ENCODE peak calls at places on chromosomes 1 and 21, in seven cellular contexts. U is breast epithelium, T is Peyer's patch, L is transverse colon, S is K562, F is H1, N is IMR-90. A is an unnamed sample.
A peak's percentile ranks its signal among the peaks of the same experiment; 100 is the strongest.

GRCh38 chr1:210232524-210233215 is at the start of gene SERTAD4:
- DNase-seq in N (no peak), S (no peak), F (no peak), L (peak; percentile 58), U (peak; percentile 88), T (no peak), A (peak; percentile 75)

GRCh38 chr1:85692730-85693314 is 15.4 kb downstream of the ZNHIT6 start:
- DNase-seq in F (no peak), U (no peak), N (peak; percentile 78), L (no peak), T (no peak), S (no peak), A (no peak)

GRCh38 chr1:208803371-208803811 is 559.2 kb upstream of the PLXNA2 start:
- DNase-seq in U (no peak), S (no peak), F (no peak), L (no peak), T (no peak), N (no peak), A (no peak)

GRCh38 chr21:44294391-44295162 is 5.3 kb upstream of the PFKL start:
- DNase-seq in T (peak; percentile 70), S (no peak), U (no peak), N (peak; percentile 7), L (peak; percentile 51), F (no peak), A (no peak)

GRCh38 chr1:25074828-25075227 is 144.8 kb upstream of the RUNX3 start:
- DNase-seq in T (no peak), N (no peak), S (no peak), U (no peak), F (no peak), L (no peak), A (no peak)

GRCh38 chr21:37891953-37892352 is 24.3 kb downstream of the KCNJ6 start:
- DNase-seq in N (no peak), S (no peak), U (no peak), L (no peak), T (no peak), F (no peak), A (no peak)

GRCh38 chr1:245715970-245716369 is 561.2 kb downstream of the KIF26B start:
- DNase-seq in T (no peak), U (no peak), N (peak; percentile 85), S (no peak), L (no peak), F (no peak), A (no peak)

GRCh38 chr1:108636876-108637275 is 24.0 kb downstream of the HENMT1 start:
- DNase-seq in U (no peak), F (no peak), N (no peak), T (no peak), S (no peak), L (no peak), A (no peak)

GRCh38 chr1:25217598-25218232 is 14.6 kb downstream of the SYF2 start:
- DNase-seq in S (no peak), L (peak; percentile 3), N (no peak), T (peak; percentile 26), U (no peak), F (no peak), A (no peak)

GRCh38 chr1:19096036-19096833 is 113.8 kb downstream of the UBR4 start:
- DNase-seq in S (peak; percentile 28), U (peak; percentile 75), L (peak; percentile 58), T (peak; percentile 64), F (no peak), N (peak; percentile 7), A (no peak)

GRCh38 chr1:145963218-145964019 is 956 bp downstream of the ANKRD34A start:
- DNase-seq in T (no peak), F (no peak), S (no peak), L (no peak), U (no peak), N (peak; percentile 85), A (no peak)

GRCh38 chr1:209844695-209845404 is 17.1 kb downstream of the UTP25 start:
- DNase-seq in F (no peak), N (no peak), S (no peak), U (no peak), T (no peak), L (no peak), A (no peak)

GRCh38 chr1:198449281-198449680 is 91.2 kb downstream of the ATP6V1G3 start:
- DNase-seq in N (no peak), S (no peak), U (no peak), F (no peak), L (no peak), T (no peak), A (no peak)

GRCh38 chr1:11784993-11785769 is 20.6 kb downstream of the MTHFR start:
- DNase-seq in N (peak; percentile 21), T (peak; percentile 88), S (peak; percentile 89), L (peak; percentile 77), U (no peak), F (peak; percentile 84), A (peak; percentile 82)

GRCh38 chr1:185017338-185017737 is 28.0 kb upstream of the RNF2 start:
- DNase-seq in T (no peak), N (peak; percentile 94), L (no peak), S (no peak), U (no peak), F (no peak), A (no peak)

GRCh38 chr1:25469177-25469576 is 38.5 kb downstream of the MACO1 start:
- DNase-seq in S (no peak), L (no peak), N (peak; percentile 80), F (no peak), T (no peak), U (no peak), A (no peak)

GRCh38 chr1:156378557-156378956 is 9.5 kb downstream of the RHBG start:
- DNase-seq in L (no peak), F (no peak), S (no peak), U (no peak), T (no peak), N (no peak), A (no peak)

GRCh38 chr1:201363455-201363854 is 14.0 kb downstream of the TNNT2 start:
- DNase-seq in N (no peak), F (no peak), U (no peak), S (no peak), L (no peak), T (no peak), A (peak; percentile 6)

GRCh38 chr1:15577691-15578090 is 7.2 kb downstream of the AGMAT start:
- DNase-seq in S (no peak), L (no peak), U (no peak), F (no peak), N (no peak), T (no peak), A (no peak)

GRCh38 chr1:180836414-180836813 is 76.3 kb upstream of the KIAA1614 start:
- DNase-seq in U (no peak), S (no peak), F (no peak), L (no peak), T (no peak), N (no peak), A (no peak)

GRCh38 chr1:1678581-1679380 is 13.8 kb downstream of the SLC35E2B start:
- DNase-seq in U (no peak), F (no peak), T (peak; percentile 92), S (peak; percentile 62), N (no peak), L (peak; percentile 90), A (no peak)

GRCh38 chr1:146032613-146033219 is 11.2 kb upstream of the HJV start:
- DNase-seq in S (peak; percentile 42), T (no peak), N (peak; percentile 47), L (no peak), F (no peak), U (no peak), A (no peak)

GRCh38 chr1:2493691-2494322 is 17.7 kb downstream of the PLCH2 start:
- DNase-seq in T (no peak), S (no peak), L (no peak), N (no peak), F (no peak), U (no peak), A (no peak)

GRCh38 chr1:155166373-155167165 is 6.5 kb downstream of the KRTCAP2 start:
- DNase-seq in T (peak; percentile 54), S (peak; percentile 2), U (no peak), N (no peak), F (no peak), L (peak; percentile 31), A (peak; percentile 80)

GRCh38 chr1:91948501-91949355 is 473 bp upstream of the BRDT start:
- DNase-seq in N (no peak), U (no peak), T (peak; percentile 68), F (no peak), S (no peak), L (no peak), A (no peak)

DNA sequence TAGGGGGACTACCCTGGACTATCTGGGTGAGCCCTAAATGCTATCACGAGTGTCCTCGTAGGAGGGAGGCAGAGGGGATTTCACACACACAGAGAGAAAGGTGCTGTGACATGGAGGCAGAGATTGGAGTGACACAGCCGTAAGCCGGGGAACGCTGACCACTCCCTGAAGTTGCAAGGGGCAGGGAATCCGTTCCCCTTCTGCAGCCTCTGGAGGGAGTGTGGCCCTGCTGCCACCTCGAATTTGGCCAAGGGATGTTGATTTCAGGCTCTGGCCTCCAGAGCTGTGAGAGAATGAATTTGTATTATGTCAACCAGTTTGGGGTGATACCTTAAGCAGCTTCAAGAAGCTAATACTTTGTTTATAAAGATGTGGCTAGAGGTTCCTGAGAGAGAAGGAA is 137.7 kb downstream of the ACTL8 start:
- DNase-seq in L (no peak), F (no peak), U (no peak), N (no peak), S (no peak), T (peak; percentile 27), A (no peak)
- TF ChIP-seq CTCF in L (no peak), F (no peak), U (no peak), N (no peak), S (no peak), T (no peak), A (no peak)

GRCh38 chr1:178613271-178613945 is 100.5 kb downstream of the TEX35 start:
- DNase-seq in T (no peak), S (no peak), F (no peak), U (no peak), L (no peak), N (no peak), A (no peak)
- H3K36me3 ChIP-seq in T (no peaks in the 10 kb centered on the region), S (no peaks in the 10 kb centered on the region), F (no peaks in the 10 kb centered on the region), U (no peaks in the 10 kb centered on the region), L (no peaks in the 10 kb centered on the region), N (no peaks in the 10 kb centered on the region), A (no peaks in the 10 kb centered on the region)

GRCh38 chr1:33153650-33154049 is 28.2 kb downstream of the TRIM62 start:
- DNase-seq in F (no peak), U (no peak), S (no peak), L (no peak), N (peak; percentile 28), T (no peak), A (no peak)
- TF ChIP-seq POLR2A in F (no peak), U (no peak), S (no peak), L (no peak), N (no peak), T (no peak), A (no peak)

GRCh38 chr1:234406871-234407270 is 33.6 kb downstream of the COA6 start:
- DNase-seq in F (no peak), L (no peak), U (no peak), T (no peak), S (no peak), N (peak; percentile 8), A (no peak)

GRCh38 chr1:234408757-234409156 is 35.5 kb downstream of the COA6 start:
- DNase-seq in S (no peak), L (no peak), N (no peak), U (no peak), T (peak; percentile 49), F (no peak), A (no peak)

GRCh38 chr1:234412830-234413229 is 39.6 kb downstream of the COA6 start:
- DNase-seq in L (no peak), U (no peak), N (no peak), S (no peak), T (no peak), F (no peak), A (no peak)

GRCh38 chr1:234405676-234406075 is 32.4 kb downstream of the COA6 start:
- DNase-seq in U (no peak), F (no peak), S (no peak), L (no peak), T (no peak), N (no peak), A (no peak)

GRCh38 chr1:234409328-234409727 is 36.1 kb downstream of the COA6 start:
- DNase-seq in S (no peak), F (no peak), N (peak; percentile 8), T (no peak), U (no peak), L (no peak), A (no peak)
- TF ChIP-seq CTCF in S (no peak), F (no peak), N (no peak), T (no peak), U (no peak), L (no peak), A (no peak)

A was measured in suprapubic skin.